ENCODE peak calls at places on chromosome 15, in six cellular contexts. One of them, this sample, is unnamed.

GRCh38 chr15:65595960-65596359 is 15.0 kb downstream of the INTS14 start:
- DNase-seq in HFFc6: no peak
- DNase-seq in mucosa of descending colon: no peak
- DNase-seq in upper lobe of right lung: no peak
- DNase-seq in mesendoderm: peak; percentile 42
- DNase-seq in activated naive CD8-positive, alpha-beta T cell treated with anti-CD3 and anti-CD28 coated beads for 36 hours: no peak
- DNase-seq in this sample: no peak

GRCh38 chr15:47383801-47384200 is 333.5 kb upstream of the SEMA6D start:
- DNase-seq in mucosa of descending colon: no peak
- DNase-seq in mesendoderm: no peak
- DNase-seq in upper lobe of right lung: no peak
- DNase-seq in HFFc6: no peak
- DNase-seq in activated naive CD8-positive, alpha-beta T cell treated with anti-CD3 and anti-CD28 coated beads for 36 hours: no peak
- DNase-seq in this sample: no peak

GRCh38 chr15:74497584-74497983 is 36.6 kb upstream of the UBL7 start:
- DNase-seq in mesendoderm: no peak
- DNase-seq in activated naive CD8-positive, alpha-beta T cell treated with anti-CD3 and anti-CD28 coated beads for 36 hours: no peak
- DNase-seq in upper lobe of right lung: no peak
- DNase-seq in mucosa of descending colon: peak; percentile 42
- DNase-seq in HFFc6: no peak
- DNase-seq in this sample: no peak

GRCh38 chr15:101394654-101395053 is 94.9 kb downstream of the PCSK6 start:
- DNase-seq in HFFc6: no peak
- DNase-seq in activated naive CD8-positive, alpha-beta T cell treated with anti-CD3 and anti-CD28 coated beads for 36 hours: no peak
- DNase-seq in mesendoderm: no peak
- DNase-seq in mucosa of descending colon: no peak
- DNase-seq in upper lobe of right lung: no peak
- DNase-seq in this sample: peak; percentile 48

GRCh38 chr15:70504305-70504951 is 258.9 kb downstream of the UACA start:
- DNase-seq in HFFc6: peak; percentile 39
- DNase-seq in upper lobe of right lung: peak; percentile 73
- DNase-seq in mucosa of descending colon: peak; percentile 41
- DNase-seq in activated naive CD8-positive, alpha-beta T cell treated with anti-CD3 and anti-CD28 coated beads for 36 hours: no peak
- DNase-seq in mesendoderm: peak; percentile 39
- DNase-seq in this sample: peak; percentile 80

GRCh38 chr15:58167095-58167591 is 29.0 kb downstream of the AQP9 start:
- DNase-seq in upper lobe of right lung: no peak
- DNase-seq in activated naive CD8-positive, alpha-beta T cell treated with anti-CD3 and anti-CD28 coated beads for 36 hours: no peak
- DNase-seq in HFFc6: no peak
- DNase-seq in mucosa of descending colon: no peak
- DNase-seq in mesendoderm: no peak
- DNase-seq in this sample: no peak

GRCh38 chr15:79967331-79968182 is 3.4 kb downstream of the BCL2A1 start:
- DNase-seq in mesendoderm: no peak
- DNase-seq in activated naive CD8-positive, alpha-beta T cell treated with anti-CD3 and anti-CD28 coated beads for 36 hours: no peak
- DNase-seq in upper lobe of right lung: no peak
- DNase-seq in mucosa of descending colon: no peak
- DNase-seq in HFFc6: no peak
- DNase-seq in this sample: no peak

GRCh38 chr15:77455696-77456293 is 35.1 kb downstream of the HMG20A start:
- DNase-seq in upper lobe of right lung: no peak
- DNase-seq in HFFc6: peak; percentile 67
- DNase-seq in mesendoderm: no peak
- DNase-seq in activated naive CD8-positive, alpha-beta T cell treated with anti-CD3 and anti-CD28 coated beads for 36 hours: no peak
- DNase-seq in mucosa of descending colon: no peak
- DNase-seq in this sample: no peak

GRCh38 chr15:85419200-85419599 is 38.8 kb downstream of the AKAP13 start:
- DNase-seq in mucosa of descending colon: no peak
- DNase-seq in upper lobe of right lung: no peak
- DNase-seq in mesendoderm: no peak
- DNase-seq in activated naive CD8-positive, alpha-beta T cell treated with anti-CD3 and anti-CD28 coated beads for 36 hours: no peak
- DNase-seq in HFFc6: no peak
- DNase-seq in this sample: no peak

GRCh38 chr15:80604583-80605506 is 90.3 kb upstream of the ABHD17C start:
- DNase-seq in mucosa of descending colon: no peak
- DNase-seq in upper lobe of right lung: no peak
- DNase-seq in HFFc6: no peak
- DNase-seq in activated naive CD8-positive, alpha-beta T cell treated with anti-CD3 and anti-CD28 coated beads for 36 hours: no peak
- DNase-seq in mesendoderm: peak; percentile 52
- DNase-seq in this sample: no peak